ENCODE peak calls at places on chromosomes 4 and X, in eight cellular contexts. L is DND-41, X is body of pancreas, U is AG10803, H is WERI-Rb-1, Q is testis, K is mucosa of descending colon, N is mesendoderm. D is an unnamed sample.

GRCh38 chr4:7628432-7628831 is 193.7 kb upstream of the PSAPL1 start:
- DNase-seq in L (no peak), X (no peak), U (no peak), H (no peak), Q (no peak), K (no peak), N (no peak), D (no peak)

GRCh38 chr4:38385286-38386010 is 278.6 kb upstream of the KLF3 start:
- DNase-seq in L (no peak), X (peak), U (peak), H (no peak), Q (no peak), K (peak), N (peak), D (no peak)

GRCh38 chr4:142402925-142403324 is 443.2 kb downstream of the INPP4B start:
- DNase-seq in L (peak), X (no peak), U (peak), H (no peak), Q (no peak), K (no peak), N (no peak), D (no peak)

GRCh38 chr4:22692736-22693135 is at the start of gene GBA3:
- DNase-seq in L (no peak), X (no peak), U (no peak), H (peak), Q (no peak), K (peak), N (peak), D (no peak)

GRCh38 chr4:79284893-79285292 is 41.0 kb downstream of the NAA11 start:
- DNase-seq in L (no peak), X (no peak), U (no peak), H (no peak), Q (no peak), K (no peak), N (no peak), D (no peak)

GRCh38 chr4:98780111-98780549 is 121.7 kb upstream of the TSPAN5 start:
- DNase-seq in L (no peak), X (no peak), U (no peak), H (no peak), Q (peak), K (no peak), N (peak), D (no peak)

GRCh38 chrX:40094900-40095587 is 2.7 kb downstream of the BCOR start:
- DNase-seq in L (no peak), X (no peak), U (no peak), H (no peak), Q (no peak), K (no peak), N (peak), D (no peak)

GRCh38 chrX:67724359-67725110 is 180.7 kb downstream of the AR start:
- DNase-seq in L (no peak), X (no peak), U (no peak), H (no peak), Q (no peak), K (no peak), N (no peak), D (no peak)

GRCh38 chrX:40261955-40262596 is 164.3 kb upstream of the BCOR start:
- DNase-seq in L (no peak), X (no peak), U (no peak), H (no peak), Q (peak), K (no peak), N (no peak), D (no peak)

GRCh38 chr4:174210952-174211490 is 72.4 kb downstream of the FBXO8 start:
- DNase-seq in L (no peak), X (no peak), U (peak), H (no peak), Q (no peak), K (no peak), N (no peak), D (no peak)

GRCh38 chr4:112284166-112284565 is 1.5 kb downstream of the TIFA start:
- DNase-seq in L (no peak), X (no peak), U (peak), H (peak), Q (no peak), K (no peak), N (no peak), D (no peak)

GRCh38 chr4:119721878-119722277 is 93.3 kb upstream of the PDE5A start:
- DNase-seq in L (no peak), X (no peak), U (peak), H (no peak), Q (no peak), K (no peak), N (no peak), D (no peak)

GRCh38 chrX:154986826-154987575 is 35.5 kb downstream of the F8 start:
- DNase-seq in L (no peak), X (no peak), U (peak), H (no peak), Q (no peak), K (no peak), N (no peak), D (peak)

DNA sequence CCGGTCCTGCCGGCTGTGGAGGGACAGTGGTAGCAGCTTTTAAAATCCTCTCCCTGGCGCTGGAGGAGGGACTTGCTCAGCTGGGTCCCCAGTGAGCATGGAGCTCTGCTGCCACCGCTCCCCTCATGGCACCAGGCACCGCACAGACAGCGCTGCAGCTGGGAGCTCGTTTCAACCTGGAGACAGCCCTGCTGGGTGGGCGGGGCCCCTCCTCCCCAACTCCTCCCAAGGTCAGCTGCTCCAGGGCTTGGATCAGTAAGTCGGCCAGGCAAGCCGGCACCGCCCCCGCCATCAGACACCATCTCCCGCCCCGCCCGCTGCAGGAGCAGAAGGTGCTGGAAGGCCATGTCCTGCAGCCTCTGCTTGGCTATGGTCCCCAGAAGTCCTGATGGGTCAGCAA is 16.4 kb downstream of the ZFYVE28 start:
- DNase-seq in L (no peak), X (peak), U (peak), H (peak), Q (peak), K (peak), N (peak), D (no peak)
- H3K4me3 ChIP-seq in L (no peak), X (no peak), U (peak), H (peak), Q (no peak), K (no peak), N (no peak), D (no peak)

GRCh38 chr4:156583265-156583664 is 388.3 kb downstream of the PDGFC start:
- DNase-seq in L (no peak), X (no peak), U (no peak), H (no peak), Q (no peak), K (no peak), N (no peak), D (no peak)

GRCh38 chr4:156578713-156579112 is 392.9 kb downstream of the PDGFC start:
- DNase-seq in L (no peak), X (no peak), U (no peak), H (no peak), Q (no peak), K (no peak), N (no peak), D (no peak)

GRCh38 chr4:156584100-156584499 is 387.5 kb downstream of the PDGFC start:
- DNase-seq in L (no peak), X (no peak), U (no peak), H (no peak), Q (no peak), K (no peak), N (no peak), D (no peak)

GRCh38 chr4:156581282-156581681 is 390.3 kb downstream of the PDGFC start:
- DNase-seq in L (no peak), X (no peak), U (no peak), H (no peak), Q (no peak), K (no peak), N (no peak), D (no peak)

DNA sequence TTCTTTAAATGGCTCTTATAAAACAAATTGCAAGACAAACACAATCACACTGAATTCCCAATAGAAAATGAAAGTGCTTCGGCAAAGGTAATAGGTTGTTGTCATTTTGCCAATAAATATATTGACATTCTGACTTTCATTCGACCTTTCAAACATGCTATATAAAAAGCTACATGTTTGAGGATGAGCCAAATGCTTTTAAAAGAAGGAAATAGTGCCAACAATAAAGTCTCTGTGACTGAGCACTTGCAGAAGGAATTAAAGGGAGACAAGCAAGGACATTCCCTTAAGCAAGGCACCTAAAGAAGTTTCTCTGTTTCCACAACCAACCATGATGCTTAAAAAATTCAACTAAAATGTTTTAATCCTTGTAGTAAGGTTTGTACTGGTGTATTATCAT is 389.9 kb downstream of the PDGFC start:
- DNase-seq in L (no peak), X (no peak), U (no peak), H (no peak), Q (no peak), K (no peak), N (no peak), D (no peak)
- H3K4me3 ChIP-seq in L (no peak), X (no peak), U (no peak), H (no peak), Q (no peak), K (no peak), N (no peak), D (no peak)

DNA sequence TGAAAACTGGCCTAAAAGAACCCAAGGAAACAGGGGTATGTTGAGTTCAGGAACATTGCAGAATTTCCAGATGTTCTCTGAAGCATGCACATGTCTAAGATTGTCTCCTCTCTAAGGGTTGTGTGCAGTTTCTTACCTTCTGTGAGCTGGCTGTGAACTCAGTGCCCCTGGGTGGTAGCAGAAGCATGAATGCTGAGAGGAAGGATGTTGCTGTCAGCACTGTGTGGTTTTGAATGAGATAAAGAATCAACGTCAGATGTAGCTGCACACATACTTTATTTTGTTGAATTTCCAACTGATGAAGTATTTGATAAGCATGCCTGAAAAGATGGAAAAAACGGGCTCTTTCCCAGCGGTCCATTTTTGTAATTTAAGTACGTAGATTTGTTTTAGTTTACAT is 23.8 kb upstream of the CD38 start:
- DNase-seq in L (peak), X (no peak), U (no peak), H (no peak), Q (no peak), K (peak), N (no peak), D (peak)
- H3K4me3 ChIP-seq in L (no peak), X (no peak), U (no peak), H (no peak), Q (no peak), K (no peak), N (no peak), D (peak)

DNA sequence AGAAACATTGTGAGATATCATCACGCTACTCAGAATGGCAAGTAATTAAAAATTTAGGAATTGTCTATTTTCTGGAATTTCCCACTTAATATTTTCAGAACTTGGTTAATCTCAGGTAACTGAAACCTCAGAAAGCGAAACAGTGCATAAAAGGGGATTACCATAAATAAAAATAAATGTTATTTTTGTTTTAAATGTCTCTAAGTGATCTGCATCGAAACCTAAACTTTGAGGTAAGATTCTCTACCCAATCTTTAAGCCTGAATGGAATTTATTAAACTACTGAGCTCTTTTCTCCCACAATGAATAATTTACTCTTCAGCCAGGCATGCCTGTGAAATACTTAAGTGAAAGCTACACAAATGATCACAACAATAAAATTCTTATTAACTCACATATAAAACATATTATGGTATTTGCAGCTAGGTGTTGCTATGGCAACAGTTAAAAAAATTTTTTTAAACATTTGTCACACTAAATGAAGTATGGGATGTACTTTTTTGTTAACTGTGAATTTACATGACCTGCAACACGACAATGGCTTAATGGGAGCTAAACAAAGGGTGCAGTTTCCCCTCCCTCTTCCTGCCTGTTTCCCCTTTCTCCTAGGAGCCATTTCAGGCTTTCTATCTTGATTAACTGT is 220.2 kb upstream of the PRPS2 start:
- DNase-seq in L (no peak), X (no peak), U (peak), H (no peak), Q (no peak), K (no peak), N (no peak), D (no peak)
- H3K4me3 ChIP-seq in L (no peak), X (no peak), U (no peak), H (no peak), Q (no peak), K (no peak), N (no peak), D (no peak)